ENCODE peak calls at places on chromosomes 7 and 10, in four cellular contexts. L is mucosa of descending colon, S is H7, F is adrenal gland. A is an unnamed sample.

GRCh38 chr7:147651601-147652000 is 939.0 kb upstream of the C7orf33 start:
- DNase-seq in L (no peak), S (no peak), F (no peak), A (no peak)

GRCh38 chr7:15007507-15007906 is 105.0 kb upstream of the DGKB start:
- DNase-seq in L (peak), S (no peak), F (no peak), A (no peak)

GRCh38 chr7:44180631-44181030 is 8.6 kb downstream of the GCK start:
- DNase-seq in L (no peak), S (no peak), F (no peak), A (no peak)

GRCh38 chr7:34430456-34430855 is 227.6 kb upstream of the NPSR1 start:
- DNase-seq in L (peak), S (peak), F (peak), A (peak)

GRCh38 chr10:103757531-103758293 is 97.7 kb downstream of the SH3PXD2A start:
- DNase-seq in L (peak), S (peak), F (peak), A (peak)

GRCh38 chr7:100803398-100804161 is 23.7 kb downstream of the EPHB4 start:
- DNase-seq in L (peak), S (peak), F (peak), A (peak)

GRCh38 chr7:147432068-147432467 is 1158.5 kb upstream of the C7orf33 start:
- DNase-seq in L (no peak), S (peak), F (no peak), A (no peak)

GRCh38 chr7:64868469-64868868 is 34.6 kb upstream of the ZNF273 start:
- DNase-seq in L (no peak), S (no peak), F (no peak), A (no peak)

GRCh38 chr7:148485618-148486017 is 104.9 kb upstream of the C7orf33 start:
- DNase-seq in L (peak), S (no peak), F (no peak), A (no peak)

GRCh38 chr7:48365010-48365409 is 193.8 kb downstream of the ABCA13 start:
- DNase-seq in L (no peak), S (no peak), F (no peak), A (no peak)

GRCh38 chr7:33905389-33906032 is at the start of gene BMPER:
- DNase-seq in L (peak), S (peak), F (peak), A (no peak)

GRCh38 chr10:101563007-101563406 is 25.1 kb downstream of the POLL start:
- DNase-seq in L (no peak), S (peak), F (no peak), A (no peak)

GRCh38 chr10:127908106-127908957 is 1.4 kb downstream of the PTPRE start:
- DNase-seq in L (no peak), S (peak), F (peak), A (no peak)

GRCh38 chr10:8061274-8062211 is 7.1 kb downstream of the GATA3 start:
- DNase-seq in L (peak), S (peak), F (no peak), A (no peak)

GRCh38 chr7:123231060-123232000 is 31.6 kb upstream of the SLC13A1 start:
- DNase-seq in L (no peak), S (no peak), F (no peak), A (no peak)

GRCh38 chr10:72509206-72509799 is 116.6 kb downstream of the MICU1 start:
- DNase-seq in L (no peak), S (no peak), F (no peak), A (no peak)

GRCh38 chr10:21165489-21165888 is 268.4 kb upstream of the NEBL start:
- DNase-seq in L (no peak), S (no peak), F (no peak), A (no peak)

GRCh38 chr10:79246209-79246581 is 101.1 kb upstream of the PPIF start:
- DNase-seq in L (no peak), S (no peak), F (peak), A (no peak)

GRCh38 chr10:63515002-63515763 is 6.0 kb upstream of the REEP3 start:
- DNase-seq in L (peak), S (peak), F (no peak), A (no peak)

GRCh38 chr7:7157177-7157886 is 25.0 kb upstream of the C1GALT1 start:
- DNase-seq in L (no peak), S (no peak), F (no peak), A (peak)

GRCh38 chr7:112162161-112163020 is 43.8 kb downstream of the DOCK4 start:
- DNase-seq in L (no peak), S (peak), F (peak), A (peak)

GRCh38 chr10:18157909-18158308 is 17.7 kb downstream of the CACNB2 start:
- DNase-seq in L (no peak), S (no peak), F (no peak), A (peak)

GRCh38 chr10:100522945-100523344 is 3.3 kb upstream of the SEC31B start:
- DNase-seq in L (no peak), S (no peak), F (peak), A (no peak)

GRCh38 chr7:50677279-50677996 is 105.3 kb downstream of the GRB10 start:
- DNase-seq in L (no peak), S (peak), F (no peak), A (no peak)

GRCh38 chr7:125561006-125561405 is 631.4 kb upstream of the POT1 start:
- DNase-seq in L (no peak), S (no peak), F (no peak), A (no peak)

GRCh38 chr7:30421647-30422196 is 56.9 kb downstream of the NOD1 start:
- DNase-seq in L (no peak), S (peak), F (no peak), A (no peak)

GRCh38 chr10:81116201-81116600 is 578.5 kb downstream of the SH2D4B start:
- DNase-seq in L (no peak), S (no peak), F (no peak), A (no peak)

GRCh38 chr7:98459529-98459928 is 58.6 kb upstream of the BAIAP2L1 start:
- DNase-seq in L (no peak), S (peak), F (no peak), A (no peak)

GRCh38 chr7:4261038-4261960 is 420.8 kb upstream of the FOXK1 start:
- DNase-seq in L (peak), S (no peak), F (no peak), A (no peak)

GRCh38 chr10:123377883-123378282 is 223.7 kb downstream of the BUB3 start:
- DNase-seq in L (no peak), S (no peak), F (no peak), A (no peak)

GRCh38 chr7:70710651-70711050 is 421.3 kb upstream of the GALNT17 start:
- DNase-seq in L (no peak), S (no peak), F (no peak), A (no peak)

GRCh38 chr7:593324-594115 is 73.9 kb upstream of the PDGFA start:
- DNase-seq in L (no peak), S (no peak), F (no peak), A (no peak)

GRCh38 chr10:107163086-107163880 is 1.2 kb downstream of the SORCS1 start:
- DNase-seq in L (no peak), S (peak), F (no peak), A (no peak)

GRCh38 chr10:107168739-107169138 is 4.2 kb upstream of the SORCS1 start:
- DNase-seq in L (no peak), S (no peak), F (no peak), A (no peak)

GRCh38 chr10:107166378-107166777 is 1.9 kb upstream of the SORCS1 start:
- DNase-seq in L (no peak), S (peak), F (no peak), A (no peak)

GRCh38 chr10:107163904-107164861 is at the start of gene SORCS1:
- DNase-seq in L (peak), S (peak), F (no peak), A (no peak)

DNA sequence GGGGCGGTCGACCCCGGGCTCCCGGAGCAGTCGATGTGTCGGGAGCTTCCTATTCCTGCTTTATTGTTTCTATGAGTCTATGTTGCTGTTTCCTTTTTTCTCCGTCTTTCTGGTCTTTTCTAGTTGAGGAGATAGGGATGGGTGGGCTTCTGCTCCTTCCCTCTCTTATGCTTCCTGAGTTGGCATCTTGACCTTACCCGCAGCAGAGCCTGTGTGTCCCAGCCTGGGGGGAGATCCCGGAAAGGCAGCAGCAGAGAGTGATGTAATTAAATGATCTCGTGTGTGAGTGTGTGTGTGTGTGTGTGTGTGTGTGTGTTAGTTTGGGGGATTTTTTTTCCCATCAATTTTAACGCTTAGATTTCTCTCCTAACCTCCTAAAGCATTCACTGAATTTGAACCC is 501 bp upstream of the SORCS1 start:
- DNase-seq in L (no peak), S (peak), F (no peak), A (no peak)
- H3K4me3 ChIP-seq in L (no peak), S (peak), F (no peak), A (peak)

GRCh38 chr7:134045716-134046115 is 81.4 kb upstream of the LRGUK start:
- DNase-seq in L (no peak), S (no peak), F (no peak), A (no peak)

GRCh38 chr7:134044682-134045081 is 82.5 kb upstream of the LRGUK start:
- DNase-seq in L (no peak), S (no peak), F (no peak), A (no peak)

GRCh38 chr7:134042307-134042706 is 84.8 kb upstream of the LRGUK start:
- DNase-seq in L (no peak), S (no peak), F (peak), A (no peak)

GRCh38 chr7:134041477-134041876 is 85.7 kb upstream of the LRGUK start:
- DNase-seq in L (no peak), S (no peak), F (no peak), A (no peak)

DNA sequence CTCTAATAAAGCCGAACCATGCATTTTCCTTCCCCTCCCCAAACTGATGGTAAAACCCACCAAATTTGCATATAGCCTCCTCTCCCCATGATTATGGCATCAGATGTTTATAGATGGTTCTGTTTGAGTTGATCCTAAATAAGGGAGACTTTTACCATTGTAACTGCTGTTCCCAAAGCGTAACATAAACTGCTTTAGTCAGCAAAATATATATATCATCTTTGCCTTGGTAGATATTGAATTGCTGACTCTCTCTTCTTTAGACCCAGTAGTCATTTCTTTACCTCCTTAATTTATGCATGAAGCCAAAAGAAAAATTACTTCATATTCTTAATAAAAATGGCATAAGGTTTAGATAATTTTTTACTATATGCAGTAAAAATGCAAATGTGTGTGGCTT is 86.2 kb upstream of the LRGUK start:
- DNase-seq in L (no peak), S (no peak), F (no peak), A (no peak)
- H3K4me3 ChIP-seq in L (no peak), S (no peak), F (no peak), A (no peak)

GRCh38 chr7:27165655-27166474 is 528 bp upstream of the HOXA9 start:
- DNase-seq in L (no peak), S (no peak), F (no peak), A (no peak)

GRCh38 chr7:27162930-27163775 is 2.2 kb downstream of the HOXA9 start:
- DNase-seq in L (no peak), S (no peak), F (no peak), A (no peak)

GRCh38 chr7:27165089-27165654 is at the start of gene HOXA9:
- DNase-seq in L (peak), S (no peak), F (peak), A (peak)

GRCh38 chr7:27163776-27164380 is 1.5 kb downstream of the HOXA9 start:
- DNase-seq in L (no peak), S (no peak), F (no peak), A (no peak)

DNA sequence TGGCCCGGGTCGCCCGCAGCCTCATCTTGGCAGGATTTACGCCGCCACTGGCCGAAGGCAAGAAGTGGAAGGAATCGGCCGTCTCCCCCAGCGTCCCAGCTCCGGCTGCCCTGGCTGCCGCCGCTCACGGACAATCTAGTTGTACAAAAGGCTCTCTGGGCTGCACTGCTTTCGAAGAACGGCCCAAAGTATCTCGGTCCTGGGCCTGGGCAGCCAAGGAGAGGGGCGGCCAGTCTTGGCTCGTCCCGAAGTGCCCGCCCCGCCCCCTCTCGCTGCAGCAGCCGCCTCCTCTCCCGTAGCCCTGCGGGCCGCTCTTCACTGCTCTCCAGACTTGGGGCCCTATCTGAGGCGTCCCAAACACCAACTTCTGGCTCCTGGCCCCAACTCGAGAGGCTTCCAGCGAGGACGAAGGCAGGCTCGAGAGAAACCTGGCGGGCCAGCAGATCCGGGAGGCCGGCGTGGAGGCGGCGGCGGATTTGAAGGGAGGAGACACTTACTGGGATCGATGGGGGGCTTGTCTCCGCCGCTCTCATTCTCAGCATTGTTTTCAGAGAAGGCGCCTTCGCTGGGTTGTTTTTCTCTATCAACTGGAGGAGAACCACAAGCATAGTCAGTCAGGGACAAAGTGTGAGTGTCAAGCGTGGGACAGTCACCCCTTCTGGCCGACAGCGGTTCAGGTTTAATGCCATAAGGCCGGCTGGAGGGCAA is 802 bp downstream of the HOXA9 start:
- DNase-seq in L (no peak), S (peak), F (no peak), A (no peak)
- H3K4me3 ChIP-seq in L (peak), S (no peak), F (no peak), A (peak)

GRCh38 chr10:3779146-3779707 is 5.8 kb downstream of the KLF6 start:
- DNase-seq in L (no peak), S (no peak), F (no peak), A (no peak)
- H3K4me3 ChIP-seq in L (no peak), S (no peak), F (no peak), A (peak)

DNA sequence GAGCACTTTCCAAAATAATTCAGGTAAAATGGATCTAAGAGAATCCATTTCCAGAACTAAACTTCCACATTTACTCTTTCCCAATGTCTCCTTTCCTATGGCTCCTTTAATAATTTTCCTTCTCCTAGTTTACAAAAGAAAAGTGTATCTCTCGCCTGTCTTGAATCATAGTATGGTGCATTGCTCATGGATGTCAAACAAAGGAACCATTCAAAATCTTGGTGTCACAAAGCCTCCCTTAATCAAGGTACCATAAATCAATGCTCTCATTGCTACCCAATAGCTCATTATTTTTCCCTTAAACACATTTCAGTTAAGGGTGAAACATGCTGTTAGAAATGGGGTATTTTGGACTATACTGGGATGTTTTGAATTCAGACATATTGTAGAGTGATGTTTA is 57.6 kb upstream of the KCNMA1 start:
- DNase-seq in L (no peak), S (no peak), F (no peak), A (no peak)
- H3K4me3 ChIP-seq in L (no peak), S (no peak), F (no peak), A (no peak)

GRCh38 chr10:117345143-117345542 is 30.1 kb downstream of the PDZD8 start:
- DNase-seq in L (no peak), S (peak), F (no peak), A (no peak)

GRCh38 chr10:117339569-117339968 is 35.7 kb downstream of the PDZD8 start:
- DNase-seq in L (no peak), S (no peak), F (peak), A (peak)

GRCh38 chr10:117341061-117341460 is 34.2 kb downstream of the PDZD8 start:
- DNase-seq in L (no peak), S (no peak), F (no peak), A (no peak)

GRCh38 chr10:117339979-117340378 is 35.3 kb downstream of the PDZD8 start:
- DNase-seq in L (no peak), S (no peak), F (no peak), A (no peak)

GRCh38 chr10:117342638-117343037 is 32.6 kb downstream of the PDZD8 start:
- DNase-seq in L (no peak), S (no peak), F (no peak), A (peak)
- H3K4me3 ChIP-seq in L (no peak), S (no peak), F (no peak), A (no peak)

GRCh38 chr10:62019013-62019684 is 117.7 kb downstream of the ARID5B start:
- DNase-seq in L (no peak), S (no peak), F (no peak), A (no peak)
- H3K4me3 ChIP-seq in L (no peak), S (no peak), F (no peak), A (no peak)

DNA sequence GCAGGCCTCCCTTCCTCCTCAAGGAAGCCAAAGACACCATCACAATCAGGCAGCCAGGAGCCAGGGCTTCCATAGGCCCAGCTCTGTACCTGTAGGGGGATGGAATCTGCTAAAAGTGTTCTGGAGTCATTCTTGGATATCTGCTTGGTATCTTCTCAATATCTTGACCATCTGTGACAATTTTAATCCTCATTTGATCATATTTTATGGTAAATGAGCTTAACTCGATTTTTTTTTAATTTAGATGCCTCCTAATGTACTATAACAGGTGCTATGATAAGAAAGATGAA is 3.2 kb downstream of the ST7 start:
- DNase-seq in L (no peak), S (no peak), F (no peak), A (no peak)
- H3K4me3 ChIP-seq in L (no peak), S (no peak), F (no peak), A (no peak)